ENCODE peak calls at places on chromosomes 5 and 9, in six cellular contexts. S is PC-3; B is T follicular helper cell; T is activated CD4-positive, alpha-beta T cell treated with anti-CD3 and anti-CD28 coated beads, Interleukin-2, amount 10 ng/mL, durations not matched to agents 7 days and 5 days; V is fibroblast of lung; Q is uterus. N is an unnamed sample.

GRCh38 chr5:153350192-153350883 is 140.1 kb upstream of the GRIA1 start:
- DNase-seq in S (no peak), B (no peak), T (no peak), V (no peak), Q (no peak), N (no peak)

GRCh38 chr5:56327810-56328209 is 94.7 kb upstream of the ANKRD55 start:
- DNase-seq in S (no peak), B (no peak), T (peak), V (no peak), Q (no peak), N (peak)

GRCh38 chr9:76866689-76867088 is 39.2 kb downstream of the PRUNE2 start:
- DNase-seq in S (peak), B (no peak), T (no peak), V (peak), Q (peak), N (no peak)

GRCh38 chr9:129509508-129509907 is 111.4 kb downstream of the C9orf50 start:
- DNase-seq in S (peak), B (no peak), T (no peak), V (peak), Q (no peak), N (no peak)

GRCh38 chr9:10259668-10260067 is 353.1 kb downstream of the PTPRD start:
- DNase-seq in S (no peak), B (no peak), T (no peak), V (no peak), Q (no peak), N (no peak)

GRCh38 chr9:79287152-79287766 is 284.5 kb upstream of the TLE4 start:
- DNase-seq in S (peak), B (no peak), T (no peak), V (no peak), Q (no peak), N (no peak)

GRCh38 chr9:113677057-113677456 is 199.1 kb upstream of the ZNF618 start:
- DNase-seq in S (no peak), B (no peak), T (no peak), V (peak), Q (no peak), N (no peak)

GRCh38 chr9:75615284-75615683 is 275.2 kb upstream of the PCSK5 start:
- DNase-seq in S (no peak), B (no peak), T (no peak), V (no peak), Q (no peak), N (no peak)

GRCh38 chr9:37511006-37511714 is 25.4 kb downstream of the POLR1E start:
- DNase-seq in S (peak), B (no peak), T (no peak), V (no peak), Q (no peak), N (no peak)

GRCh38 chr5:56161927-56162326 is 71.2 kb downstream of the ANKRD55 start:
- DNase-seq in S (no peak), B (no peak), T (no peak), V (no peak), Q (no peak), N (no peak)

GRCh38 chr5:116401546-116401945 is 173.1 kb downstream of the SEMA6A start:
- DNase-seq in S (no peak), B (no peak), T (no peak), V (no peak), Q (no peak), N (no peak)

GRCh38 chr5:162209005-162209605 is 141.5 kb downstream of the GABRG2 start:
- DNase-seq in S (peak), B (no peak), T (no peak), V (no peak), Q (no peak), N (peak)

GRCh38 chr9:88852794-88853193 is 138.5 kb upstream of the S1PR3 start:
- DNase-seq in S (peak), B (no peak), T (no peak), V (peak), Q (no peak), N (no peak)

GRCh38 chr5:38692780-38693507 is 136.5 kb upstream of the LIFR start:
- DNase-seq in S (peak), B (no peak), T (no peak), V (no peak), Q (no peak), N (no peak)

GRCh38 chr5:143345671-143346440 is 57.6 kb downstream of the NR3C1 start:
- DNase-seq in S (no peak), B (no peak), T (no peak), V (no peak), Q (no peak), N (no peak)

GRCh38 chr5:122333564-122333963 is 21.5 kb downstream of the SNCAIP start:
- DNase-seq in S (no peak), B (no peak), T (no peak), V (peak), Q (no peak), N (no peak)

GRCh38 chr5:112998296-112998695 is 21.7 kb downstream of the DCP2 start:
- DNase-seq in S (no peak), B (no peak), T (no peak), V (no peak), Q (no peak), N (no peak)

GRCh38 chr9:88605500-88606172 is 70.7 kb downstream of the NXNL2 start:
- DNase-seq in S (no peak), B (no peak), T (no peak), V (peak), Q (no peak), N (no peak)

GRCh38 chr9:133592731-133593409 is 16.3 kb downstream of the FAM163B start:
- DNase-seq in S (no peak), B (peak), T (peak), V (peak), Q (no peak), N (peak)

GRCh38 chr9:69816775-69817174 is 3.8 kb upstream of the CFAP95 start:
- DNase-seq in S (no peak), B (no peak), T (no peak), V (no peak), Q (no peak), N (no peak)

GRCh38 chr9:26243298-26243697 is 565.1 kb upstream of the TUSC1 start:
- DNase-seq in S (no peak), B (no peak), T (no peak), V (no peak), Q (no peak), N (no peak)

GRCh38 chr5:172179032-172179989 is 8.7 kb downstream of the STK10 start:
- DNase-seq in S (no peak), B (peak), T (peak), V (no peak), Q (no peak), N (peak)

GRCh38 chr9:131650254-131650653 is 89.6 kb downstream of the RAPGEF1 start:
- DNase-seq in S (no peak), B (no peak), T (no peak), V (peak), Q (no peak), N (no peak)

GRCh38 chr9:99335280-99335679 is 113.2 kb downstream of the SEC61B start:
- DNase-seq in S (no peak), B (no peak), T (no peak), V (no peak), Q (no peak), N (no peak)

GRCh38 chr5:15992918-15993317 is 186.7 kb downstream of the MARCHF11 start:
- DNase-seq in S (peak), B (no peak), T (no peak), V (peak), Q (no peak), N (no peak)

GRCh38 chr5:177233206-177233605 is 70.3 kb downstream of the RAB24 start:
- DNase-seq in S (no peak), B (no peak), T (no peak), V (no peak), Q (no peak), N (no peak)

N was measured in activated naive CD4-positive, alpha-beta T cell treated with anti-CD3 and anti-CD28 coated beads for 36 hours.